ENCODE peak calls at places on chromosomes 4 and X, in six cellular contexts. N is fibroblast of lung, K is neural progenitor cell, Q is stomach, J is NB4, O is GM12878. D is an unnamed sample.

GRCh38 chrX:69189972-69190371 is 24.7 kb upstream of the PJA1 start:
- DNase-seq in Q (no peak), N (no peak), J (no peak), O (no peak), K (peak), D (no peak)

GRCh38 chr4:122876456-122876855 is 45.9 kb downstream of the NUDT6 start:
- DNase-seq in K (no peak), J (no peak), N (peak), Q (no peak), O (no peak), D (no peak)

GRCh38 chr4:180434131-180434895 is 1808.9 kb upstream of the TENM3 start:
- DNase-seq in K (no peak), O (peak), Q (no peak), N (no peak), J (no peak), D (no peak)

GRCh38 chr4:73706811-73707210 is 33.6 kb upstream of the CXCL8 start:
- DNase-seq in N (no peak), O (no peak), K (no peak), J (no peak), Q (no peak), D (no peak)

GRCh38 chr4:168797176-168797575 is 212.9 kb downstream of the CBR4 start:
- DNase-seq in O (no peak), K (no peak), Q (no peak), N (peak), J (peak), D (no peak)

GRCh38 chr4:55183926-55184599 is 58.7 kb upstream of the KDR start:
- DNase-seq in Q (peak), J (no peak), O (no peak), N (peak), K (no peak), D (no peak)

GRCh38 chrX:14027511-14028019 is 2.1 kb downstream of the GEMIN8 start:
- DNase-seq in Q (no peak), J (peak), K (no peak), N (peak), O (peak), D (no peak)

GRCh38 chr4:54661156-54661555 is 3.4 kb downstream of the KIT start:
- DNase-seq in N (peak), J (no peak), Q (no peak), O (no peak), K (no peak), D (no peak)

GRCh38 chr4:8840006-8840793 is 31.4 kb downstream of the HMX1 start:
- DNase-seq in K (no peak), J (no peak), O (no peak), N (no peak), Q (no peak), D (no peak)

GRCh38 chrX:107505223-107505622 is 55.8 kb downstream of the FRMPD3 start:
- DNase-seq in O (no peak), N (no peak), Q (no peak), J (no peak), K (no peak), D (no peak)

GRCh38 chr4:15410750-15411149 is 17.1 kb upstream of the C1QTNF7 start:
- DNase-seq in J (peak), K (no peak), N (no peak), O (no peak), Q (no peak), D (peak)

GRCh38 chr4:184746532-184746870 is 12.6 kb upstream of the CENPU start:
- DNase-seq in J (no peak), Q (peak), O (no peak), K (no peak), N (peak), D (no peak)

GRCh38 chr4:166924456-166924855 is 309.8 kb downstream of the SPOCK3 start:
- DNase-seq in O (no peak), J (no peak), K (no peak), N (no peak), Q (no peak), D (no peak)

GRCh38 chrX:63282077-63282476 is 69.1 kb downstream of the SPIN4 start:
- DNase-seq in Q (no peak), N (no peak), K (no peak), O (no peak), J (no peak), D (no peak)

GRCh38 chr4:94635172-94635571 is 122.6 kb upstream of the BMPR1B start:
- DNase-seq in N (peak), J (no peak), Q (no peak), K (no peak), O (no peak), D (no peak)

GRCh38 chrX:135424469-135424868 is 2.7 kb downstream of the SMIM10L2A start:
- DNase-seq in Q (no peak), N (no peak), J (no peak), O (no peak), K (no peak), D (no peak)

GRCh38 chr4:162700358-162700757 is 466.3 kb downstream of the NAF1 start:
- DNase-seq in K (no peak), O (no peak), Q (no peak), N (no peak), J (no peak), D (no peak)

GRCh38 chr4:93996895-93997294 is 168.3 kb downstream of the ATOH1 start:
- DNase-seq in K (no peak), O (no peak), Q (no peak), J (no peak), N (no peak), D (no peak)

GRCh38 chr4:85968945-85969830 is 390.7 kb downstream of the MAPK10 start:
- DNase-seq in N (peak), O (no peak), Q (no peak), J (peak), K (peak), D (peak)

GRCh38 chr4:149788286-149788685 is 27.4 kb downstream of the IQCM start:
- DNase-seq in O (no peak), K (no peak), Q (no peak), N (no peak), J (no peak), D (no peak)

GRCh38 chr4:93312299-93312698 is 516.3 kb upstream of the ATOH1 start:
- DNase-seq in J (no peak), Q (no peak), K (no peak), O (no peak), N (no peak), D (no peak)

DNA sequence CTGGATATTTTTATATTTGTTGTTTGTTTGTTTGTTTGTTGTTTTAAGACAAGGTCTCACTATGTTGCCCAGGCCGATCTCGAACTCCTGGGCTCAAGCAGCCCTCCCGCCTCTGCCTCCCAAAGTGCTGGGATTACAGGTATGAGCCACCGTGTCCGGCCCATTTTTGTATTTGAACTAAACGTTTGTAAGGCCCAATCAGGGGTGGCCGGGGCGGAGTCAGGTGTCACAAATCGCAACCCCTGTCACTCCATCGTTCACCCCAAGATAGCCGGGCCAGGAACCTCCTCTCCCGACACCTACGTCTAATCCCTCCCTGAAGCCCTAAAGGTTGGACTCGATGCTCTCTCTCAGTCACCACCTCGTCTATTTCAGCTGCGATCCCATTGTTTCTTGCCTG is 722 bp upstream of the EFHC2 start:
- DNase-seq in Q (peak), O (no peak), N (no peak), K (no peak), J (peak), D (peak)
- H3K4me3 ChIP-seq in Q (peak), O (no peak), N (no peak), K (no peak), J (peak), D (peak)

DNA sequence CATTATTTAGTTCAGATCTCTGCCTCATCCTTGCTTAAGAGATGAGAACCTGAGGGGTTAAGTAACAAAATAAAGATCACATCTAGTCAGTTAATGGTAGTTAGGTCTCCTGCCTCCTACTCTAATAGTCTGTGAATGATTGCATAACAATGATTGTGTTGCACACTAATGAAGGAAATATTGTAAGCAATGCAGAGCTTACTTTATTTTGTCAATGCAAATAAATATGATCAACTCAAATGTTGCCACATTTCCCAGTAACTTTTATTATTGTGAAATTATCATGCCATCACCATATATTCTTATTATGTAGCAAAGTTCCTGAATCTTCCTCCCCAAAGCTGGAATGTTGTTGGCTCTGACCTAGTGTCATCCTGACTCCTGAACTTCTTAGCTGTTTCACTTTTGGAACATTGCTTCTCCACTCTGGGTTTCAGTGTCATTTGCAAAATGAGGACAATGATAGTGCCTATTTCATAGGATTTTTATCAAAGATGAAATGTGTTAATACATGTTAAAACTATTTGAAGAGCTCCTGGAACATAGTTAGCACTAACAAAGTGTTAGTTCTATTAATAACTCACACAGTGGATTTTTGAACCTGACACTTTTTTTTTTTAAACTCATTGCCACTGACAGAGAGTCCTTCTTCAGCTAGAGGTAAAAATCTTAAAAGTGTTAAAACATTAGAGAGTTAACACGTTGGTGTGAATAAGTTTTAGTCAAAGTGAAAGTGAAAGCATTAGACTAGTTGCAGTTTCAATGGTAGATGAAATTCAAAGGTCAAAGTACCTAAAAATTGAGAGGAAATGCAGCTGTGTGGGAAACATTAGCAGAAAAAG is 17.2 kb upstream of the GABRA4 start:
- DNase-seq in J (peak), K (no peak), Q (no peak), O (peak), N (no peak), D (peak)
- H3K4me3 ChIP-seq in J (peak), K (no peak), Q (no peak), O (no peak), N (no peak), D (no peak)

GRCh38 chrX:119687661-119688413 is 5.1 kb downstream of the SEPTIN6 start:
- DNase-seq in K (no peak), J (no peak), O (no peak), Q (no peak), N (no peak), D (peak)
- H3K4me3 ChIP-seq in K (no peak), J (no peak), O (peak), Q (no peak), N (no peak), D (peak)

DNA sequence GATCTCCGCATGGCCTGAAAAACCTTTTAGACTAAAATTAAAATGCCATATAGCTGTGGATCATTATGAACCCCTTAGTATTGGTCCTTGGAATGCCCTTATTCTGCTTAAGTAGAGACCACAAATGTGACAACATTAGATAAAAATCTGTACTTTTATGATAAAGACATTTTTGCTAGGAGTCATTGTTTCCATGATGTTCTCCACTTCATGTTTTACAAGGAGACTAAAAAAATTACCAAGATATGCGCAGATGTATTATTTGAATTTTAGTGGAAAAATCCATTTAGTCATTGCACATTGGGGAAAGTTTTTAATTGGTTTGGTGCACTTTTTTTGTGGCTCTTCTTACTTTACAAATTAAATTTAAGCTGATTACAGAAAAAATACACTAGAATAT is 85.1 kb upstream of the HPRT1 start:
- DNase-seq in J (no peak), Q (no peak), K (no peak), O (no peak), N (peak), D (no peak)
- H3K4me3 ChIP-seq in J (peak), Q (no peak), K (peak), O (peak), N (peak), D (peak)